ENCODE peak calls at places on chromosomes 16 and 17, in seven cellular contexts. One of them, this sample, is unnamed.
A peak's percentile ranks its signal among the peaks of the same experiment; 100 is the strongest.

GRCh38 chr17:38602453-38602852 is 3.3 kb downstream of the SRCIN1 start:
- DNase-seq in thoracic aorta: no peak
- DNase-seq in heart left ventricle: no peak
- DNase-seq in ascending aorta: no peak
- DNase-seq in cardiac muscle cell: no peak
- DNase-seq in CD4-positive, alpha-beta memory T cell: no peak
- DNase-seq in naive thymus-derived CD4-positive, alpha-beta T cell: no peak
- DNase-seq in this sample: no peak

GRCh38 chr16:64990101-64990500 is 131.8 kb downstream of the CDH11 start:
- DNase-seq in heart left ventricle: no peak
- DNase-seq in ascending aorta: no peak
- DNase-seq in thoracic aorta: no peak
- DNase-seq in naive thymus-derived CD4-positive, alpha-beta T cell: no peak
- DNase-seq in cardiac muscle cell: no peak
- DNase-seq in CD4-positive, alpha-beta memory T cell: no peak
- DNase-seq in this sample: no peak

GRCh38 chr16:9099131-9099625 is 7.7 kb downstream of the HAPSTR1 start:
- DNase-seq in ascending aorta: no peak
- DNase-seq in thoracic aorta: no peak
- DNase-seq in naive thymus-derived CD4-positive, alpha-beta T cell: no peak
- DNase-seq in cardiac muscle cell: no peak
- DNase-seq in heart left ventricle: no peak
- DNase-seq in CD4-positive, alpha-beta memory T cell: no peak
- DNase-seq in this sample: no peak

GRCh38 chr17:9120471-9120870 is 99.2 kb downstream of the NTN1 start:
- DNase-seq in heart left ventricle: no peak
- DNase-seq in CD4-positive, alpha-beta memory T cell: no peak
- DNase-seq in ascending aorta: no peak
- DNase-seq in thoracic aorta: no peak
- DNase-seq in cardiac muscle cell: no peak
- DNase-seq in naive thymus-derived CD4-positive, alpha-beta T cell: no peak
- DNase-seq in this sample: no peak

GRCh38 chr17:56431736-56432135 is 161.8 kb upstream of the NOG start:
- DNase-seq in cardiac muscle cell: no peak
- DNase-seq in ascending aorta: no peak
- DNase-seq in CD4-positive, alpha-beta memory T cell: no peak
- DNase-seq in thoracic aorta: no peak
- DNase-seq in naive thymus-derived CD4-positive, alpha-beta T cell: no peak
- DNase-seq in heart left ventricle: no peak
- DNase-seq in this sample: no peak

GRCh38 chr17:8925808-8926207 is 39.7 kb downstream of the PIK3R5 start:
- DNase-seq in CD4-positive, alpha-beta memory T cell: no peak
- DNase-seq in naive thymus-derived CD4-positive, alpha-beta T cell: no peak
- DNase-seq in thoracic aorta: no peak
- DNase-seq in ascending aorta: no peak
- DNase-seq in heart left ventricle: no peak
- DNase-seq in cardiac muscle cell: no peak
- DNase-seq in this sample: no peak

GRCh38 chr17:78665952-78666920 is 89.0 kb upstream of the DNAH17 start:
- DNase-seq in heart left ventricle: peak; percentile 51
- DNase-seq in CD4-positive, alpha-beta memory T cell: peak; percentile 63
- DNase-seq in thoracic aorta: no peak
- DNase-seq in naive thymus-derived CD4-positive, alpha-beta T cell: peak; percentile 58
- DNase-seq in cardiac muscle cell: peak; percentile 32
- DNase-seq in ascending aorta: no peak
- DNase-seq in this sample: no peak

GRCh38 chr17:82914375-82914774 is 74.6 kb upstream of the ZNF750 start:
- DNase-seq in CD4-positive, alpha-beta memory T cell: no peak
- DNase-seq in thoracic aorta: no peak
- DNase-seq in cardiac muscle cell: no peak
- DNase-seq in heart left ventricle: peak; percentile 73
- DNase-seq in ascending aorta: no peak
- DNase-seq in naive thymus-derived CD4-positive, alpha-beta T cell: no peak
- DNase-seq in this sample: no peak

GRCh38 chr17:40317345-40317873 is 8.4 kb downstream of the RARA start:
- DNase-seq in thoracic aorta: no peak
- DNase-seq in naive thymus-derived CD4-positive, alpha-beta T cell: no peak
- DNase-seq in ascending aorta: peak; percentile 85
- DNase-seq in CD4-positive, alpha-beta memory T cell: peak; percentile 44
- DNase-seq in heart left ventricle: peak; percentile 67
- DNase-seq in cardiac muscle cell: peak; percentile 48
- DNase-seq in this sample: peak; percentile 25

GRCh38 chr16:22232277-22233049 is 26.4 kb downstream of the EEF2K start:
- DNase-seq in heart left ventricle: peak; percentile 58
- DNase-seq in thoracic aorta: no peak
- DNase-seq in cardiac muscle cell: no peak
- DNase-seq in ascending aorta: no peak
- DNase-seq in naive thymus-derived CD4-positive, alpha-beta T cell: no peak
- DNase-seq in CD4-positive, alpha-beta memory T cell: no peak
- DNase-seq in this sample: no peak

DNA sequence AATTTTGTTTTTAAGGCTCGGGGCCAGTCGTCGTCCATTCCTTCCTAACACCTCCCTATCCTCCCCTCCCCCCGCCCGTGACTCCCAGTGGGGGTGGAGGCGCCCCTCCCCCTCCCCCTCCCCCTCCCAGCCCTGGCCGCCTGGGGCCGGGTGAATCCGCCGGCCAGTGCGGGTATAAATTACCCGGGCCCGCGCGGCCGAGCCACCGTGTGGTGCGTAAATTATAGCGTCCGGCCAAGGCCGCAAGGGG is 2.0 kb upstream of the GSE1 start:
- DNase-seq in thoracic aorta: no peak
- DNase-seq in cardiac muscle cell: peak; percentile 55
- DNase-seq in naive thymus-derived CD4-positive, alpha-beta T cell: no peak
- DNase-seq in CD4-positive, alpha-beta memory T cell: no peak
- DNase-seq in ascending aorta: no peak
- DNase-seq in heart left ventricle: no peak
- DNase-seq in this sample: no peak
- H3K27ac ChIP-seq in thoracic aorta: peak overlapping the region; percentile 80
- H3K27ac ChIP-seq in cardiac muscle cell: peak overlapping the region; percentile 74
- H3K27ac ChIP-seq in naive thymus-derived CD4-positive, alpha-beta T cell: no peak overlapping the region
- H3K27ac ChIP-seq in CD4-positive, alpha-beta memory T cell: peak overlapping the region; percentile 26
- H3K27ac ChIP-seq in ascending aorta: peak overlapping the region; percentile 92
- H3K27ac ChIP-seq in heart left ventricle: peak overlapping the region; percentile 86
- H3K27ac ChIP-seq in this sample: peak overlapping the region; percentile 76

GRCh38 chr17:57722704-57723043 is 22.4 kb downstream of the CCDC182 start:
- DNase-seq in ascending aorta: no peak
- DNase-seq in cardiac muscle cell: no peak
- DNase-seq in heart left ventricle: no peak
- DNase-seq in thoracic aorta: no peak
- DNase-seq in CD4-positive, alpha-beta memory T cell: no peak
- DNase-seq in naive thymus-derived CD4-positive, alpha-beta T cell: no peak
- DNase-seq in this sample: no peak

GRCh38 chr17:57726213-57726612 is 18.9 kb downstream of the CCDC182 start:
- DNase-seq in naive thymus-derived CD4-positive, alpha-beta T cell: no peak
- DNase-seq in cardiac muscle cell: no peak
- DNase-seq in ascending aorta: no peak
- DNase-seq in heart left ventricle: no peak
- DNase-seq in CD4-positive, alpha-beta memory T cell: no peak
- DNase-seq in thoracic aorta: no peak
- DNase-seq in this sample: no peak

GRCh38 chr17:57723427-57724037 is 21.6 kb downstream of the CCDC182 start:
- DNase-seq in thoracic aorta: no peak
- DNase-seq in CD4-positive, alpha-beta memory T cell: no peak
- DNase-seq in heart left ventricle: no peak
- DNase-seq in naive thymus-derived CD4-positive, alpha-beta T cell: no peak
- DNase-seq in ascending aorta: no peak
- DNase-seq in cardiac muscle cell: no peak
- DNase-seq in this sample: no peak

GRCh38 chr17:57724729-57725125 is 20.4 kb downstream of the CCDC182 start:
- DNase-seq in cardiac muscle cell: no peak
- DNase-seq in heart left ventricle: no peak
- DNase-seq in naive thymus-derived CD4-positive, alpha-beta T cell: no peak
- DNase-seq in thoracic aorta: no peak
- DNase-seq in CD4-positive, alpha-beta memory T cell: no peak
- DNase-seq in ascending aorta: no peak
- DNase-seq in this sample: no peak

DNA sequence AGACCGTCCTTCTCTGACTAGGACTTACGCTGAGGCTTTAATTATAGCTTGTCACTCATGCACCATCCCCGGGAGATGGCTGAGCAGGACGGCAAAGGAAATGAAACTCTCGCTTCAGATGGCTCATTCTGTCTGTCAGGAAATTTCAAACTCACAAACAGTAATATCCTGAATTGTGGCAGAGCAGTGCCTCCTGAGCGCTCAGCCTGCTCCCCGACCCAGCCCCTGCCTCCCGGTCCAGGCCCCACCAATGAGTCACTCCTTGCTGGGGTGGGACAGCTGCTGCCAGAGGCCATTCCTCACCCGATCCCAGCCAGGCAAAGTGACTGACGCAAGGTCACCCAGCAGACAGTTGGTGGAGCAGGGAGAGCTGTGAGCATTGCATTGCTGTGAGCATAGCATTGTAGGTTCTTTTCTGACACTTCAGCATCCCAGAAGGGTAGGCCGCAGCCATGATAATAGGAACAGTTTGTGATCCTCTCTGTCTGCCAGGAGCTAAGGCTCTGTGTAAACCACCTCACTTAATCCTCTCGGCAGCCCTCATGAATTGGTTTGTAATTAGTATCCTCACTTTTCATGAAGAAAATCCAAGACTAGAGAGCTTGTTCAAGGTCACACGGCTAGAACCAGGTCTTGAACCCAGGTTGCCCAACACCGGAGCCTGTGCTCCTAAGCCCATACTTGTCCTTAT is 20.9 kb downstream of the CCDC182 start:
- DNase-seq in thoracic aorta: no peak
- DNase-seq in cardiac muscle cell: no peak
- DNase-seq in heart left ventricle: no peak
- DNase-seq in CD4-positive, alpha-beta memory T cell: no peak
- DNase-seq in ascending aorta: no peak
- DNase-seq in naive thymus-derived CD4-positive, alpha-beta T cell: no peak
- DNase-seq in this sample: no peak
- H3K27ac ChIP-seq in thoracic aorta: no peak overlapping the region
- H3K27ac ChIP-seq in cardiac muscle cell: no peak overlapping the region
- H3K27ac ChIP-seq in heart left ventricle: no peak overlapping the region
- H3K27ac ChIP-seq in CD4-positive, alpha-beta memory T cell: no peak overlapping the region
- H3K27ac ChIP-seq in ascending aorta: no peak overlapping the region
- H3K27ac ChIP-seq in naive thymus-derived CD4-positive, alpha-beta T cell: no peak overlapping the region
- H3K27ac ChIP-seq in this sample: no peak overlapping the region

GRCh38 chr16:72884573-72884972 is 163.4 kb downstream of the ZFHX3 start:
- DNase-seq in heart left ventricle: no peak
- DNase-seq in cardiac muscle cell: no peak
- DNase-seq in ascending aorta: no peak
- DNase-seq in thoracic aorta: no peak
- DNase-seq in CD4-positive, alpha-beta memory T cell: no peak
- DNase-seq in naive thymus-derived CD4-positive, alpha-beta T cell: no peak
- DNase-seq in this sample: no peak

GRCh38 chr16:72889616-72890235 is 158.2 kb downstream of the ZFHX3 start:
- DNase-seq in ascending aorta: no peak
- DNase-seq in cardiac muscle cell: no peak
- DNase-seq in CD4-positive, alpha-beta memory T cell: no peak
- DNase-seq in heart left ventricle: no peak
- DNase-seq in naive thymus-derived CD4-positive, alpha-beta T cell: no peak
- DNase-seq in thoracic aorta: no peak
- DNase-seq in this sample: no peak

GRCh38 chr16:72886366-72886974 is 161.5 kb downstream of the ZFHX3 start:
- DNase-seq in cardiac muscle cell: no peak
- DNase-seq in CD4-positive, alpha-beta memory T cell: no peak
- DNase-seq in thoracic aorta: no peak
- DNase-seq in naive thymus-derived CD4-positive, alpha-beta T cell: no peak
- DNase-seq in heart left ventricle: no peak
- DNase-seq in ascending aorta: no peak
- DNase-seq in this sample: no peak

GRCh38 chr16:72890587-72890986 is 157.3 kb downstream of the ZFHX3 start:
- DNase-seq in heart left ventricle: no peak
- DNase-seq in naive thymus-derived CD4-positive, alpha-beta T cell: no peak
- DNase-seq in CD4-positive, alpha-beta memory T cell: no peak
- DNase-seq in cardiac muscle cell: no peak
- DNase-seq in ascending aorta: no peak
- DNase-seq in thoracic aorta: no peak
- DNase-seq in this sample: no peak

GRCh38 chr16:72887537-72887936 is 160.4 kb downstream of the ZFHX3 start:
- DNase-seq in naive thymus-derived CD4-positive, alpha-beta T cell: no peak
- DNase-seq in thoracic aorta: no peak
- DNase-seq in ascending aorta: no peak
- DNase-seq in heart left ventricle: no peak
- DNase-seq in cardiac muscle cell: no peak
- DNase-seq in CD4-positive, alpha-beta memory T cell: no peak
- DNase-seq in this sample: no peak
- H3K27ac ChIP-seq in naive thymus-derived CD4-positive, alpha-beta T cell: no peak overlapping the region
- H3K27ac ChIP-seq in thoracic aorta: no peak overlapping the region
- H3K27ac ChIP-seq in ascending aorta: no peak overlapping the region
- H3K27ac ChIP-seq in heart left ventricle: no peak overlapping the region
- H3K27ac ChIP-seq in cardiac muscle cell: no peak overlapping the region
- H3K27ac ChIP-seq in CD4-positive, alpha-beta memory T cell: no peak overlapping the region
- H3K27ac ChIP-seq in this sample: no peak overlapping the region

GRCh38 chr17:28645576-28645939 is 600 bp upstream of the BLTP2 start:
- DNase-seq in naive thymus-derived CD4-positive, alpha-beta T cell: no peak
- DNase-seq in CD4-positive, alpha-beta memory T cell: no peak
- DNase-seq in ascending aorta: no peak
- DNase-seq in thoracic aorta: no peak
- DNase-seq in cardiac muscle cell: no peak
- DNase-seq in heart left ventricle: no peak
- DNase-seq in this sample: no peak

GRCh38 chr17:28646039-28646754 is 1.2 kb upstream of the BLTP2 start:
- DNase-seq in CD4-positive, alpha-beta memory T cell: no peak
- DNase-seq in naive thymus-derived CD4-positive, alpha-beta T cell: no peak
- DNase-seq in ascending aorta: no peak
- DNase-seq in cardiac muscle cell: no peak
- DNase-seq in heart left ventricle: no peak
- DNase-seq in thoracic aorta: no peak
- DNase-seq in this sample: no peak

GRCh38 chr17:28644782-28645575 is at the start of gene BLTP2:
- DNase-seq in naive thymus-derived CD4-positive, alpha-beta T cell: peak; percentile 90
- DNase-seq in cardiac muscle cell: peak; percentile 97
- DNase-seq in heart left ventricle: peak; percentile 98
- DNase-seq in CD4-positive, alpha-beta memory T cell: peak; percentile 93
- DNase-seq in thoracic aorta: peak; percentile 82
- DNase-seq in ascending aorta: peak; percentile 97
- DNase-seq in this sample: peak; percentile 94

GRCh38 chr17:28641579-28641978 is 3.4 kb downstream of the BLTP2 start:
- DNase-seq in CD4-positive, alpha-beta memory T cell: no peak
- DNase-seq in thoracic aorta: no peak
- DNase-seq in heart left ventricle: no peak
- DNase-seq in cardiac muscle cell: no peak
- DNase-seq in naive thymus-derived CD4-positive, alpha-beta T cell: no peak
- DNase-seq in ascending aorta: no peak
- DNase-seq in this sample: no peak

DNA sequence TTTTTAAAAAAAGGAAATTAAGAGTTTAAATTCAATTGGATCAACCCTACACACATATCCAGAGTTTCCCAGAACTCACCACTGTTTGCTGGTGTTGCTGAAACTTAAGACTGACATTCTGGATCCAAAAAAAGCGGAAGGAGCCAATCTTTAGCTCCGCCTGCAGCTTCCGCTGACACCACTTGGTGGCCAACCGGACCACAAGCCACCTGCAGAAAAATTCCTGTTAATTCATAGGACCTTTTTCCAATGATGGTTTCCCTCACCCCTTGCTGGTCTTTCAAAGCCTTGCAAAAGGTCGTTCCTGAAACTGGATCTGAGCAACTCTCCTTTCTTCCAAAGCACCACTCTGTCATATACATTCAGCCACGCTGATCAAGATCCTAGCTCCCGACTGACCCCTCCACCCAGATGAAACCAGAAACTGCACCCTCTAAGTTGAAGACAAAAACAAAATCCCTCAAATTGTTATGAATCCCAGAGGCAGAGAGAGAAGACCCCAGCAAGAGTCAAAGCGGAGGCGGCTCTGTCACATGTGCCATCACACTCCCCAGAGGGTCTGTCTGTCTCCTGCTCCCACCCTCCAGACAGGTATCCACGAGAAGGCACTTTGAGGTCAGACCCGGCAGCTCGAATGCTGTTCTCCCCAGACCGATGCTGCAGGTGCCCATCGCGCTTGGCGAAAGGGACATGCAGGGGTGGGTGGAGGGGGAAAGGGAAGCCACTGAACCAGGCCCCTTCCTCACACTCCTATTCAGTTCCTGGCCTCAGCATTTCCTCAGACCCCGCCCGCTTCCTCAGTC is 778 bp downstream of the BLTP2 start:
- DNase-seq in ascending aorta: peak; percentile 80
- DNase-seq in cardiac muscle cell: peak; percentile 61
- DNase-seq in CD4-positive, alpha-beta memory T cell: no peak
- DNase-seq in thoracic aorta: no peak
- DNase-seq in naive thymus-derived CD4-positive, alpha-beta T cell: peak; percentile 11
- DNase-seq in heart left ventricle: no peak
- DNase-seq in this sample: no peak
- H3K27ac ChIP-seq in ascending aorta: peak overlapping the region; percentile 94
- H3K27ac ChIP-seq in cardiac muscle cell: peak overlapping the region; percentile 92
- H3K27ac ChIP-seq in CD4-positive, alpha-beta memory T cell: peak overlapping the region; percentile 91
- H3K27ac ChIP-seq in thoracic aorta: peak overlapping the region; percentile 97
- H3K27ac ChIP-seq in naive thymus-derived CD4-positive, alpha-beta T cell: peak overlapping the region; percentile 95
- H3K27ac ChIP-seq in heart left ventricle: peak overlapping the region; percentile 94
- H3K27ac ChIP-seq in this sample: peak overlapping the region; percentile 87